ENCODE peak calls at places on chromosomes 5 and 9, in ten cellular contexts. E, R, P, C, U, B, A, V, F and D are unnamed samples.

GRCh38 chr5:90475436-90475980 is 844 bp downstream of the POLR3G start:
- DNase-seq in C (no peak), U (no peak), V (no peak), F (no peak), E (no peak), R (no peak), A (no peak), P (no peak), B (no peak), D (no peak)

GRCh38 chr5:105940181-105940580 is 1730.6 kb downstream of the EFNA5 start:
- DNase-seq in F (no peak), U (no peak), A (no peak), E (no peak), V (no peak), P (no peak), C (no peak), R (no peak), B (no peak), D (no peak)

GRCh38 chr5:125209650-125210049 is 463.2 kb upstream of the ZNF608 start:
- DNase-seq in B (no peak), V (no peak), A (no peak), U (no peak), F (no peak), P (no peak), R (no peak), E (no peak), C (no peak), D (no peak)

GRCh38 chr5:68252678-68253520 is 37.3 kb downstream of the PIK3R1 start:
- DNase-seq in R (peak), V (no peak), E (peak), F (no peak), A (peak), P (peak), U (no peak), C (peak), B (no peak), D (peak)

GRCh38 chr5:37197340-37198050 is 51.7 kb downstream of the CPLANE1 start:
- DNase-seq in R (peak), V (no peak), B (no peak), A (no peak), F (no peak), P (peak), U (no peak), C (no peak), E (no peak), D (no peak)

GRCh38 chr5:59607126-59607807 is 286.3 kb downstream of the PDE4D start:
- DNase-seq in B (no peak), V (no peak), R (no peak), E (no peak), F (no peak), P (no peak), C (no peak), A (no peak), U (no peak), D (no peak)

GRCh38 chr5:131709043-131709442 is 74.0 kb upstream of the RAPGEF6 start:
- DNase-seq in V (no peak), B (no peak), A (no peak), F (no peak), E (no peak), C (no peak), R (no peak), P (no peak), U (no peak), D (no peak)

GRCh38 chr9:14608521-14608920 is 84.7 kb downstream of the ZDHHC21 start:
- DNase-seq in A (no peak), E (peak), B (no peak), P (no peak), F (no peak), R (no peak), C (no peak), V (no peak), U (no peak), D (no peak)

GRCh38 chr5:36641416-36641815 is 35.0 kb downstream of the SLC1A3 start:
- DNase-seq in R (peak), C (no peak), E (no peak), P (no peak), U (no peak), B (no peak), A (no peak), F (no peak), V (no peak), D (no peak)

GRCh38 chr9:88319936-88320747 is 68.1 kb upstream of the SPIN1 start:
- DNase-seq in F (no peak), A (no peak), C (no peak), E (no peak), R (no peak), U (no peak), V (no peak), P (no peak), B (no peak), D (peak)

GRCh38 chr9:38035873-38036272 is 33.2 kb downstream of the SHB start:
- DNase-seq in A (no peak), F (no peak), V (no peak), R (peak), C (no peak), B (no peak), U (no peak), E (no peak), P (no peak), D (no peak)

GRCh38 chr9:96509026-96509425 is 59.1 kb downstream of the HABP4 start:
- DNase-seq in R (no peak), E (no peak), C (no peak), V (no peak), P (no peak), B (no peak), F (no peak), A (no peak), U (no peak), D (no peak)

GRCh38 chr5:150473673-150474358 is 24.3 kb upstream of the RPS14 start:
- DNase-seq in C (no peak), P (peak), R (no peak), A (no peak), B (no peak), V (no peak), F (no peak), E (no peak), U (no peak), D (peak)

GRCh38 chr9:91036356-91036755 is 234.7 kb downstream of the SYK start:
- DNase-seq in F (no peak), E (no peak), V (no peak), P (no peak), U (no peak), B (no peak), C (no peak), A (no peak), R (no peak), D (no peak)

GRCh38 chr9:7186175-7186574 is 428.4 kb downstream of the KDM4C start:
- DNase-seq in B (no peak), A (no peak), E (no peak), C (no peak), P (peak), F (no peak), U (peak), V (no peak), R (peak), D (peak)

GRCh38 chr9:18743976-18744375 is 270.0 kb downstream of the ADAMTSL1 start:
- DNase-seq in R (no peak), E (no peak), A (no peak), F (no peak), V (no peak), P (no peak), C (no peak), B (no peak), U (no peak), D (no peak)

GRCh38 chr5:10331341-10331796 is 22.1 kb upstream of the MARCHF6 start:
- DNase-seq in C (no peak), U (no peak), B (no peak), A (no peak), P (no peak), E (peak), F (no peak), V (peak), R (peak), D (no peak)

GRCh38 chr5:56350595-56351170 is 117.6 kb upstream of the ANKRD55 start:
- DNase-seq in E (peak), U (no peak), B (no peak), P (peak), V (peak), F (no peak), R (peak), A (no peak), C (no peak), D (peak)

GRCh38 chr5:2610986-2611385 is 140.5 kb downstream of the IRX2 start:
- DNase-seq in F (no peak), A (no peak), P (no peak), U (no peak), R (no peak), V (no peak), B (no peak), C (no peak), E (no peak), D (no peak)

GRCh38 chr5:78570646-78571045 is 77.9 kb downstream of the LHFPL2 start:
- DNase-seq in U (no peak), A (no peak), P (no peak), E (no peak), V (no peak), B (no peak), F (no peak), R (no peak), C (no peak), D (no peak)

GRCh38 chr5:39452846-39453245 is 28.1 kb upstream of the DAB2 start:
- DNase-seq in C (no peak), F (no peak), P (no peak), A (no peak), U (no peak), R (no peak), V (no peak), B (no peak), E (no peak), D (no peak)

GRCh38 chr9:71096431-71097108 is 24.9 kb downstream of the TRPM3 start:
- DNase-seq in C (no peak), V (no peak), F (no peak), A (no peak), E (no peak), B (no peak), R (no peak), U (no peak), P (no peak), D (no peak)

GRCh38 chr9:136762915-136763648 is 1.2 kb downstream of the LCN15 start:
- DNase-seq in U (peak), E (no peak), C (no peak), V (peak), R (peak), A (peak), F (peak), B (no peak), P (peak), D (peak)

GRCh38 chr5:135129307-135129706 is 95.3 kb upstream of the PITX1 start:
- DNase-seq in C (no peak), V (no peak), U (no peak), B (no peak), R (no peak), P (no peak), F (no peak), E (no peak), A (peak), D (no peak)

GRCh38 chr9:82540175-82540574 is 522.8 kb downstream of the RASEF start:
- DNase-seq in R (no peak), V (no peak), P (no peak), C (no peak), E (no peak), B (no peak), F (no peak), U (no peak), A (no peak), D (no peak)

GRCh38 chr5:149464796-149465489 is 85.9 kb upstream of the IL17B start:
- DNase-seq in R (peak), P (no peak), V (no peak), U (peak), F (no peak), A (no peak), B (no peak), E (no peak), C (no peak), D (no peak)

GRCh38 chr9:108568093-108568492 is 287.7 kb downstream of the ACTL7B start:
- DNase-seq in F (no peak), U (no peak), B (no peak), A (no peak), E (no peak), C (no peak), R (no peak), V (no peak), P (no peak), D (no peak)

GRCh38 chr5:65100846-65101678 is 332.3 kb downstream of the CWC27 start:
- DNase-seq in P (peak), E (peak), A (no peak), R (peak), B (no peak), C (peak), F (peak), V (no peak), U (peak), D (peak)

GRCh38 chr5:91332267-91333044 is 50.7 kb downstream of the ARRDC3 start:
- DNase-seq in U (no peak), C (no peak), B (no peak), F (no peak), R (peak), V (no peak), P (peak), E (no peak), A (no peak), D (no peak)

GRCh38 chr9:115369322-115369957 is 251.5 kb upstream of the TNC start:
- DNase-seq in V (no peak), E (peak), U (no peak), F (no peak), C (no peak), B (no peak), A (no peak), P (no peak), R (peak), D (no peak)

GRCh38 chr9:126113756-126114408 is 212.7 kb upstream of the MVB12B start:
- DNase-seq in P (no peak), U (no peak), B (no peak), C (no peak), R (no peak), E (no peak), A (no peak), V (peak), F (no peak), D (no peak)

GRCh38 chr5:101080485-101081240 is 177.6 kb upstream of the ST8SIA4 start:
- DNase-seq in R (peak), P (no peak), C (no peak), V (no peak), B (no peak), E (no peak), F (no peak), A (no peak), U (no peak), D (no peak)

GRCh38 chr5:180455872-180456271 is 38.3 kb upstream of the CNOT6 start:
- DNase-seq in C (no peak), P (no peak), E (no peak), V (no peak), B (no peak), R (no peak), F (no peak), U (no peak), A (no peak), D (no peak)

GRCh38 chr9:96450613-96451544 is 910 bp downstream of the HABP4 start:
- DNase-seq in U (peak), E (peak), A (peak), V (peak), P (peak), C (peak), F (no peak), R (peak), B (peak), D (peak)